ENCODE peak calls at places on chromosome 18, in nine cellular contexts. T is IMR-90, C is Karpas-422, E is HCT116, W is neural progenitor cell, O is HepG2, R is H1, Z is endothelial cell of umbilical vein, L is NT2/D1. S is an unnamed sample. For H3K4me1, the result is how much of the 10 kb centered on the place peaks cover.

GRCh38 chr18:79912409-79912991 is 39.0 kb downstream of the SLC66A2 start:
- DNase-seq in O (no peak), E (no peak), L (no peak), C (no peak), Z (no peak), T (no peak), R (no peak), W (no peak), S (no peak)

GRCh38 chr18:68742206-68742605 is 27.3 kb upstream of the TMX3 start:
- DNase-seq in E (no peak), R (no peak), W (no peak), T (no peak), O (no peak), C (no peak), L (no peak), Z (no peak), S (peak)

GRCh38 chr18:48875942-48876511 is 74.7 kb downstream of the SMAD7 start:
- DNase-seq in C (no peak), L (no peak), Z (no peak), W (peak), R (no peak), O (peak), E (no peak), T (no peak), S (no peak)

GRCh38 chr18:10401489-10401888 is 52.9 kb upstream of the APCDD1 start:
- DNase-seq in T (peak), C (no peak), L (no peak), R (no peak), E (no peak), O (no peak), W (peak), Z (no peak), S (no peak)

GRCh38 chr18:24271381-24272331 is 126.0 kb downstream of the OSBPL1A start:
- DNase-seq in T (peak), R (peak), L (peak), O (peak), E (peak), C (no peak), W (peak), Z (peak), S (peak)

GRCh38 chr18:48832961-48833700 is 117.6 kb downstream of the SMAD7 start:
- DNase-seq in O (no peak), Z (no peak), W (peak), E (peak), T (peak), C (no peak), R (peak), L (no peak), S (peak)

GRCh38 chr18:35861367-35862114 is 110.9 kb upstream of the RMP24 start:
- DNase-seq in T (no peak), W (no peak), O (no peak), Z (no peak), R (peak), L (no peak), C (peak), E (no peak), S (peak)

GRCh38 chr18:45254683-45255082 is 360.6 kb upstream of the SLC14A2 start:
- DNase-seq in Z (no peak), W (no peak), L (no peak), O (no peak), T (no peak), E (no peak), R (no peak), C (no peak), S (peak)

GRCh38 chr18:32469691-32470131 is 971 bp downstream of the GAREM1 start:
- DNase-seq in O (no peak), L (no peak), C (no peak), W (peak), Z (no peak), T (peak), R (no peak), E (no peak), S (peak)

GRCh38 chr18:34624551-34624950 is 85.5 kb upstream of the DTNA start:
- DNase-seq in Z (peak), R (no peak), O (no peak), E (no peak), C (no peak), T (peak), W (no peak), L (no peak), S (no peak)

GRCh38 chr18:40494603-40495002 is 1460.4 kb upstream of the PIK3C3 start:
- DNase-seq in R (no peak), O (no peak), L (no peak), C (no peak), W (no peak), T (no peak), Z (no peak), E (no peak), S (no peak)

GRCh38 chr18:40493316-40493715 is 1461.7 kb upstream of the PIK3C3 start:
- DNase-seq in L (no peak), T (no peak), O (no peak), C (no peak), R (no peak), W (no peak), E (no peak), Z (no peak), S (no peak)

GRCh38 chr18:40485318-40485717 is 1469.7 kb upstream of the PIK3C3 start:
- DNase-seq in W (no peak), R (no peak), Z (no peak), T (peak), E (no peak), L (no peak), O (no peak), C (no peak), S (peak)

DNA sequence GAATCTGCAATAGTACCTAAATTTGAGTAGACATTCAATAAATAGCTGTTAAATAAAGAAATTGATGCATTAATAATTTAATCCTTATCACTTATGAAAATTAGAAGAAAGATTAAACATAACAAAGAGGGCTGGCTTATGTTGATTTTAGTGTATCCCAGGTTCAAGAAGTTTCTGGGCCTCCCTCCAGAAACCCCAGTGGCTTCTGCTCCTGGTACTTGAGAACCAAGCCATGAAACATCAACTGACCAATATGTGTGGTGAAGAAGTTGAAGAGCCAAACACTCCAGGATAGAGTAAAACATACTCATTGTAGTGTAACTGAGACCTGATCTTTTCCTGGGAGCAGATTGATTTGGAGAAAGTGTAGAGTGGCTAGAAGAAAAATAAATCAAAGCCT is 1465.7 kb upstream of the PIK3C3 start:
- DNase-seq in Z (no peak), E (no peak), C (no peak), O (no peak), L (no peak), R (no peak), W (no peak), T (no peak), S (no peak)
- H3K4me1 ChIP-seq in Z (under half), E (under half), C (under half), O (under half), L (under half), R (under half), W (under half), T (under half), S (under half)

GRCh38 chr18:63971320-63972071 is 1.6 kb downstream of the SERPINB8 start:
- DNase-seq in T (no peak), E (no peak), W (no peak), L (no peak), Z (no peak), R (no peak), C (no peak), O (no peak), S (no peak)
- H3K4me3 ChIP-seq in T (peak), E (peak), W (peak), L (peak), Z (peak), R (peak), C (peak), O (no peak), S (peak)

DNA sequence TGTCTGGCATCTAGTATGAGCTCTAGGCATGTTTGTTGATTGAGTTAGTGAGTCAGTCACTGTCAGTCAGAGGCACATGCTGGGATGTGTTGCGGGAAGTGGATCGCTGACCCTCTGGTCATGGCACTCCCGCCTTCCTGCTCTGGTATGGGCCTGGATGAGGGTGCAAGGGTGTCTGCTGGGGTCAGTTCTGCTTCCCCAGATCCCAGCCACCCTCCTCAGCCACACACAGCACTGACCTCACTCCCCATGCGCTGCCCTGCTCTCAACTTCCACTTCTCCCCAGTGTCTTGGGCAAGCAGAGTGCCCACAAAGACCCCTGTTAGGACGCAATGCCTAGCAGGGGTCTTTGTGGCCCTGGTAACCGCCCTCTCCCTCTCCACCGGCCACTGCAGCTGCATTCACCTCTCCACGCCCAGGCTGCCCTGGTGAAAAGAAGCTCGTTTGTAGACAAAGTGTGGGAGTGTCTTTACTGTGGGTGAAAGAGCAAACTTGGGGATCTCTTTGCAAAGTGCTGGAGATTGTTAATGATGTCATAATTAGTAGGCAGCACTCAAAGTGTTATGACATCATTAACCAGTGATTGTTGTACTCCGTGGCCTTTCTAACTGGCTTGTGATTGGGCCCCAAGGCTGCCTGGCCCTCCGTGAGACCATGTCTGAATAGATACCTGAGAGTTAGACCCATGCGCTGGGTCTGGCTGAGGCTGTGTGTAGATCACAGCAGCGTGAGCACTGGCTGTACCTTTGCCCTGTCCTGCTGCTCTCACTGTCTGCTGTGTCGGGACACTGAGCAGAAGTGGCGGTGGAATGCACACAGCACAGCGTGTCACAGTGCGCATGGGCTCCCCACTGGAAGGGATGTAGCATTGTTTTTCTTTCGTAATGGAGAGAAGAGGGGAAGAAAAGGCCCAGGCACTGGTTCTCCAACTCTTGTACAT is 252.3 kb downstream of the LDLRAD4 start:
- DNase-seq in E (no peak), R (no peak), Z (no peak), W (peak), C (no peak), O (peak), L (no peak), T (no peak), S (no peak)
- H3K9ac ChIP-seq in E (no peak), R (no peak), Z (no peak), W (no peak), C (no peak), O (peak), L (peak), T (no peak), S (no peak)

GRCh38 chr18:50875966-50876536 is 2.9 kb upstream of the ME2 start:
- DNase-seq in R (no peak), E (no peak), T (no peak), O (no peak), C (no peak), W (peak), Z (no peak), L (no peak), S (no peak)
- H3K4me1 ChIP-seq in R (under half), E (under half), T (under half), O (under half), C (under half), W (under half), Z (under half), L (under half), S (under half)

DNA sequence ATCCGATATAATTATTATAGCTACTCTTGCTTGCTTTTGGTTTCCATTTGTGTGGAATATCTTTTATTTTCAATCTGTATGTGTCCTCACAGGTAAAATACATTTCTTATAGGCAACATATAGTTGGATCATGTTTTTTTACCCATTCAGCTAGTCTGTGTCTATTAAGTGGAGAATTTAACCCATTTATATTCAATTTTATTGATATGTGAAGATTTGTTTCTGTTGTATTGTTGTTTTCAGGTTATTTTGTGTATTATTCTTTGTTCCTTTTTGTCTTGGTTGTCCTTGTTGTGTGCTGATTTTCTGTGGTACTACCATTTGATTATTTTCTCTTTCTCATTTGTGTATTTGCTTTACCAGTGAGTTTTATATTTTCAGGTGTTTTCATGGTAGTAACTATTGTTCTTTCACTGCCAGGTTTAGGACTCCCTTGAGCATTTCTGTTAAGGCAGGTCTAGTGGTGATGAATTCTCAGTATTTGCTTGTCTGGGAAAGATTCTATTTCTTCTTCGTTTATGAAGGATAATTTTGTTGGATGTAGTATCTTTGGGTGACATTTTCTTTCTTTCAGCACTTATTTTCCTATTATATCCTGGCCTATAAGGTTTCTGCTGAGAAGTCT is 95.4 kb downstream of the ANKRD12 start:
- DNase-seq in O (no peak), L (no peak), W (no peak), Z (no peak), R (no peak), T (no peak), C (no peak), E (no peak), S (no peak)
- H3K4me3 ChIP-seq in O (no peak), L (no peak), W (no peak), Z (no peak), R (no peak), T (no peak), C (no peak), E (no peak), S (no peak)

GRCh38 chr18:63299837-63300787 is 19.5 kb downstream of the BCL2 start:
- DNase-seq in T (peak), W (no peak), O (no peak), C (peak), L (no peak), Z (no peak), E (no peak), R (no peak), S (peak)

GRCh38 chr18:63303562-63303961 is 16.0 kb downstream of the BCL2 start:
- DNase-seq in O (no peak), W (no peak), R (no peak), C (no peak), E (no peak), T (no peak), Z (no peak), L (no peak), S (no peak)

GRCh38 chr18:63301458-63301857 is 18.1 kb downstream of the BCL2 start:
- DNase-seq in T (no peak), C (no peak), L (no peak), Z (no peak), R (no peak), W (no peak), O (no peak), E (no peak), S (no peak)

GRCh38 chr18:63306249-63306648 is 13.3 kb downstream of the BCL2 start:
- DNase-seq in Z (no peak), E (no peak), L (no peak), W (no peak), C (no peak), T (no peak), R (no peak), O (no peak), S (no peak)

GRCh38 chr18:63302647-63303405 is 16.7 kb downstream of the BCL2 start:
- DNase-seq in E (no peak), O (no peak), L (no peak), W (no peak), C (no peak), T (no peak), Z (no peak), R (no peak), S (no peak)
- H3K9ac ChIP-seq in E (no peak), O (no peak), L (no peak), W (no peak), C (no peak), T (no peak), Z (no peak), R (no peak), S (no peak)